ENCODE peak calls at places on chromosome 2, in ten cellular contexts. One of them, this sample, is unnamed. For H3K4me1, the result is how much of the 10 kb centered on the place peaks cover.

GRCh38 chr2:138324068-138324771 is 177.3 kb upstream of the SPOPL start:
- DNase-seq in aorta: no peak
- DNase-seq in endothelial cell of umbilical vein: no peak
- DNase-seq in neuronal stem cell: no peak
- DNase-seq in thoracic aorta: no peak
- DNase-seq in small intestine: no peak
- DNase-seq in neural progenitor cell: no peak
- DNase-seq in heart right ventricle: no peak
- DNase-seq in cardiac muscle cell: no peak
- DNase-seq in spleen: no peak
- DNase-seq in this sample: no peak

GRCh38 chr2:233691443-233692433 is 952 bp upstream of the UGT1A6 start:
- DNase-seq in neuronal stem cell: no peak
- DNase-seq in small intestine: peak
- DNase-seq in endothelial cell of umbilical vein: no peak
- DNase-seq in neural progenitor cell: no peak
- DNase-seq in spleen: no peak
- DNase-seq in thoracic aorta: no peak
- DNase-seq in cardiac muscle cell: no peak
- DNase-seq in heart right ventricle: no peak
- DNase-seq in aorta: no peak
- DNase-seq in this sample: no peak

GRCh38 chr2:53088062-53088461 is 679.5 kb upstream of the CHAC2 start:
- DNase-seq in aorta: no peak
- DNase-seq in cardiac muscle cell: no peak
- DNase-seq in neuronal stem cell: no peak
- DNase-seq in thoracic aorta: no peak
- DNase-seq in neural progenitor cell: no peak
- DNase-seq in small intestine: no peak
- DNase-seq in spleen: no peak
- DNase-seq in endothelial cell of umbilical vein: no peak
- DNase-seq in heart right ventricle: no peak
- DNase-seq in this sample: no peak

GRCh38 chr2:142531375-142531774 is 346.1 kb upstream of the KYNU start:
- DNase-seq in endothelial cell of umbilical vein: no peak
- DNase-seq in neuronal stem cell: no peak
- DNase-seq in cardiac muscle cell: no peak
- DNase-seq in spleen: no peak
- DNase-seq in neural progenitor cell: no peak
- DNase-seq in small intestine: no peak
- DNase-seq in heart right ventricle: no peak
- DNase-seq in aorta: no peak
- DNase-seq in thoracic aorta: no peak
- DNase-seq in this sample: no peak

GRCh38 chr2:189424956-189425355 is 16.3 kb upstream of the WDR75 start:
- DNase-seq in neural progenitor cell: no peak
- DNase-seq in cardiac muscle cell: no peak
- DNase-seq in aorta: no peak
- DNase-seq in neuronal stem cell: no peak
- DNase-seq in spleen: no peak
- DNase-seq in heart right ventricle: no peak
- DNase-seq in small intestine: no peak
- DNase-seq in thoracic aorta: no peak
- DNase-seq in endothelial cell of umbilical vein: no peak
- DNase-seq in this sample: no peak

GRCh38 chr2:197204855-197205254 is 105.7 kb downstream of the ANKRD44 start:
- DNase-seq in spleen: no peak
- DNase-seq in neural progenitor cell: no peak
- DNase-seq in endothelial cell of umbilical vein: no peak
- DNase-seq in neuronal stem cell: no peak
- DNase-seq in aorta: no peak
- DNase-seq in heart right ventricle: no peak
- DNase-seq in cardiac muscle cell: no peak
- DNase-seq in thoracic aorta: no peak
- DNase-seq in small intestine: no peak
- DNase-seq in this sample: no peak

GRCh38 chr2:112691761-112692370 is 29.0 kb upstream of the NT5DC4 start:
- DNase-seq in thoracic aorta: no peak
- DNase-seq in neural progenitor cell: no peak
- DNase-seq in heart right ventricle: no peak
- DNase-seq in neuronal stem cell: no peak
- DNase-seq in endothelial cell of umbilical vein: no peak
- DNase-seq in aorta: no peak
- DNase-seq in small intestine: no peak
- DNase-seq in cardiac muscle cell: no peak
- DNase-seq in spleen: no peak
- DNase-seq in this sample: no peak

GRCh38 chr2:226079677-226080076 is 680.2 kb downstream of the NYAP2 start:
- DNase-seq in neural progenitor cell: no peak
- DNase-seq in heart right ventricle: no peak
- DNase-seq in endothelial cell of umbilical vein: no peak
- DNase-seq in neuronal stem cell: no peak
- DNase-seq in spleen: no peak
- DNase-seq in cardiac muscle cell: no peak
- DNase-seq in small intestine: no peak
- DNase-seq in thoracic aorta: no peak
- DNase-seq in aorta: no peak
- DNase-seq in this sample: no peak

GRCh38 chr2:27663463-27664244 is at the start of the genes SLC4A1AP and SUPT7L:
- DNase-seq in aorta: peak
- DNase-seq in cardiac muscle cell: peak
- DNase-seq in endothelial cell of umbilical vein: peak
- DNase-seq in neural progenitor cell: peak
- DNase-seq in small intestine: peak
- DNase-seq in thoracic aorta: peak
- DNase-seq in neuronal stem cell: peak
- DNase-seq in spleen: peak
- DNase-seq in heart right ventricle: peak
- DNase-seq in this sample: peak

GRCh38 chr2:16739778-16740581 is 74.3 kb upstream of the CYRIA start:
- DNase-seq in aorta: no peak
- DNase-seq in heart right ventricle: no peak
- DNase-seq in endothelial cell of umbilical vein: no peak
- DNase-seq in thoracic aorta: no peak
- DNase-seq in spleen: no peak
- DNase-seq in cardiac muscle cell: no peak
- DNase-seq in neural progenitor cell: no peak
- DNase-seq in neuronal stem cell: no peak
- DNase-seq in small intestine: no peak
- DNase-seq in this sample: no peak

GRCh38 chr2:217666338-217666737 is 336.5 kb downstream of the TNS1 start:
- DNase-seq in aorta: no peak
- DNase-seq in neural progenitor cell: no peak
- DNase-seq in endothelial cell of umbilical vein: no peak
- DNase-seq in small intestine: no peak
- DNase-seq in heart right ventricle: no peak
- DNase-seq in neuronal stem cell: no peak
- DNase-seq in spleen: no peak
- DNase-seq in cardiac muscle cell: no peak
- DNase-seq in thoracic aorta: no peak
- DNase-seq in this sample: no peak

GRCh38 chr2:25479761-25480160 is 138.0 kb upstream of the DNMT3A start:
- DNase-seq in cardiac muscle cell: peak
- DNase-seq in small intestine: no peak
- DNase-seq in thoracic aorta: no peak
- DNase-seq in neural progenitor cell: no peak
- DNase-seq in spleen: no peak
- DNase-seq in neuronal stem cell: no peak
- DNase-seq in heart right ventricle: no peak
- DNase-seq in endothelial cell of umbilical vein: no peak
- DNase-seq in aorta: no peak
- DNase-seq in this sample: no peak

GRCh38 chr2:174561283-174562275 is 36.0 kb downstream of the WIPF1 start:
- DNase-seq in heart right ventricle: peak
- DNase-seq in neural progenitor cell: peak
- DNase-seq in spleen: no peak
- DNase-seq in thoracic aorta: no peak
- DNase-seq in cardiac muscle cell: peak
- DNase-seq in small intestine: peak
- DNase-seq in aorta: peak
- DNase-seq in endothelial cell of umbilical vein: peak
- DNase-seq in neuronal stem cell: no peak
- DNase-seq in this sample: peak

DNA sequence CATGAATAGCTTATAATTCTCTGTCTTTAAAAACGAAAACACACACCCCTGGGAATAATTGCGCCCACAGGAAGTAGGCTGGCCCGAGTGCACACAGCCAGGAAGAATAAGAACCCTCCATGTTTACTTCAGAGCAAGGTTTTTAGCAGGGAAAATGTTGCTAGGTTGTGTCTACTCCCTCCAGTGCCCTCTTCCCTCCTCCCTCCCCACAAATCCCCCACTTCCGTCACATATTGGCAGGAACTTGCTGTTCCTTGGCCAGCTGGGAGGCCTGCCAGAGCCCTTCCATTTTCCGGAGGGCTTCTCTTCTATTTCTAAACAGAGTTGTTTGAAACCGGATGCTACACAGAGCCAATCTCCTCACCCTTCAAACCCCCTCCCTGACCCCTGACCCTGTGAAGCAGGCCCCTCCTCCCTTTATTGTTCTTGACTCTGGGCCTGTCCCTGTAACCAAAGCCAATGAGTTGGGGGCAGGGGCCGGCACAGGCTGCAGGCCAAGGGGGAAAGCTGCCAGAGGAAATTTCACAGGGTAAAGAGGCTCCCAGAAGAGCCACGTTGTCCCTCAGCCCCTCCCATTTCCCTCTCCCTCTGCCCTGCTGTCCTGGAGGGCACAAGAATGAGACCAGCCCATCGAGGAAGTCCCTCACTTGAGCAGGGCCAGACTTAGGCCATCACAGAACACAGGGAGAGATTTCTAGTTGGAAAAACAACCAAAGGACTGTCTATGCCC is 49.8 kb upstream of the LGALSL start:
- DNase-seq in thoracic aorta: no peak
- DNase-seq in aorta: peak
- DNase-seq in spleen: peak
- DNase-seq in neuronal stem cell: peak
- DNase-seq in endothelial cell of umbilical vein: peak
- DNase-seq in heart right ventricle: peak
- DNase-seq in small intestine: peak
- DNase-seq in neural progenitor cell: peak
- DNase-seq in cardiac muscle cell: peak
- DNase-seq in this sample: peak
- H3K4me1 ChIP-seq in thoracic aorta: under half
- H3K4me1 ChIP-seq in aorta: under half
- H3K4me1 ChIP-seq in spleen: under half
- H3K4me1 ChIP-seq in neuronal stem cell: half or more
- H3K4me1 ChIP-seq in endothelial cell of umbilical vein: under half
- H3K4me1 ChIP-seq in heart right ventricle: under half
- H3K4me1 ChIP-seq in small intestine: under half
- H3K4me1 ChIP-seq in neural progenitor cell: under half
- H3K4me1 ChIP-seq in cardiac muscle cell: under half
- H3K4me1 ChIP-seq in this sample: under half

GRCh38 chr2:98463988-98464771 is 19.5 kb downstream of the INPP4A start:
- DNase-seq in aorta: no peak
- DNase-seq in neural progenitor cell: no peak
- DNase-seq in neuronal stem cell: no peak
- DNase-seq in endothelial cell of umbilical vein: no peak
- DNase-seq in cardiac muscle cell: no peak
- DNase-seq in thoracic aorta: no peak
- DNase-seq in heart right ventricle: no peak
- DNase-seq in small intestine: peak
- DNase-seq in spleen: no peak
- DNase-seq in this sample: no peak
- H3K4me1 ChIP-seq in aorta: under half
- H3K4me1 ChIP-seq in neural progenitor cell: under half
- H3K4me1 ChIP-seq in neuronal stem cell: under half
- H3K4me1 ChIP-seq in endothelial cell of umbilical vein: under half
- H3K4me1 ChIP-seq in cardiac muscle cell: under half
- H3K4me1 ChIP-seq in thoracic aorta: under half
- H3K4me1 ChIP-seq in heart right ventricle: half or more
- H3K4me1 ChIP-seq in small intestine: under half
- H3K4me1 ChIP-seq in spleen: half or more
- H3K4me1 ChIP-seq in this sample: under half

GRCh38 chr2:47189635-47190034 is 34.5 kb upstream of the STPG4 start:
- DNase-seq in cardiac muscle cell: no peak
- DNase-seq in neuronal stem cell: no peak
- DNase-seq in spleen: no peak
- DNase-seq in endothelial cell of umbilical vein: peak
- DNase-seq in heart right ventricle: no peak
- DNase-seq in aorta: no peak
- DNase-seq in neural progenitor cell: no peak
- DNase-seq in small intestine: peak
- DNase-seq in thoracic aorta: no peak
- DNase-seq in this sample: no peak
- H3K4me1 ChIP-seq in cardiac muscle cell: under half
- H3K4me1 ChIP-seq in neuronal stem cell: half or more
- H3K4me1 ChIP-seq in spleen: under half
- H3K4me1 ChIP-seq in endothelial cell of umbilical vein: under half
- H3K4me1 ChIP-seq in heart right ventricle: under half
- H3K4me1 ChIP-seq in aorta: under half
- H3K4me1 ChIP-seq in neural progenitor cell: half or more
- H3K4me1 ChIP-seq in small intestine: under half
- H3K4me1 ChIP-seq in thoracic aorta: half or more
- H3K4me1 ChIP-seq in this sample: under half

DNA sequence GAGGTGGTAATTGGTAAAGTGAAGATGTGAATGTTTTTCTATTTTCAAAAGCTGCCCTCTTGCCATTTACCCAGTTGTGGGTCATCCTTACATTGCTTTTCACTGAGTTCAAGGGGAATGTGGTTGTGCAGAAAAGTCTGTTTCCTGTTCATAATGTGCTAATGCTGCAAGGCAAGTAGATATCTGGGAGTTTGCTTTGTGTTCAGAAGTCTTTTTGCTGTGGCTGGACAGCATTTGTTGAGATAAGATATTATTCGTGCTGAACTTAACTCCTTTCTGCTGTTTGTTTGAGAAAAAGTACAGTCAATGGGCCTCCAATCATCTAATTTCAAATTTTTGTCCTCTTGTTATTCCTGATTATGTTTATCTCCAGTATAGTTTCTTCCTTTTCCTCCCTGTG is 263.2 kb downstream of the LTBP1 start:
- DNase-seq in cardiac muscle cell: no peak
- DNase-seq in neural progenitor cell: no peak
- DNase-seq in thoracic aorta: no peak
- DNase-seq in spleen: no peak
- DNase-seq in heart right ventricle: no peak
- DNase-seq in endothelial cell of umbilical vein: peak
- DNase-seq in small intestine: no peak
- DNase-seq in aorta: no peak
- DNase-seq in neuronal stem cell: no peak
- DNase-seq in this sample: no peak
- H3K4me1 ChIP-seq in cardiac muscle cell: under half
- H3K4me1 ChIP-seq in neural progenitor cell: under half
- H3K4me1 ChIP-seq in thoracic aorta: half or more
- H3K4me1 ChIP-seq in spleen: under half
- H3K4me1 ChIP-seq in heart right ventricle: under half
- H3K4me1 ChIP-seq in endothelial cell of umbilical vein: half or more
- H3K4me1 ChIP-seq in small intestine: under half
- H3K4me1 ChIP-seq in aorta: under half
- H3K4me1 ChIP-seq in neuronal stem cell: under half
- H3K4me1 ChIP-seq in this sample: under half

GRCh38 chr2:85245891-85246290 is 81.9 kb downstream of the TGOLN2 start:
- DNase-seq in thoracic aorta: no peak
- DNase-seq in spleen: no peak
- DNase-seq in small intestine: no peak
- DNase-seq in neuronal stem cell: no peak
- DNase-seq in endothelial cell of umbilical vein: no peak
- DNase-seq in neural progenitor cell: no peak
- DNase-seq in aorta: no peak
- DNase-seq in heart right ventricle: no peak
- DNase-seq in cardiac muscle cell: no peak
- DNase-seq in this sample: no peak
- H3K4me1 ChIP-seq in thoracic aorta: half or more
- H3K4me1 ChIP-seq in spleen: under half
- H3K4me1 ChIP-seq in small intestine: under half
- H3K4me1 ChIP-seq in neuronal stem cell: under half
- H3K4me1 ChIP-seq in endothelial cell of umbilical vein: under half
- H3K4me1 ChIP-seq in neural progenitor cell: half or more
- H3K4me1 ChIP-seq in aorta: under half
- H3K4me1 ChIP-seq in heart right ventricle: half or more
- H3K4me1 ChIP-seq in cardiac muscle cell: under half
- H3K4me1 ChIP-seq in this sample: under half

This sample was measured in ovary.